ENCODE peak calls at places on chromosome 11, in seven cellular contexts. C is small intestine; S is hippocampal formation; R is stimulated activated CD4-positive, alpha-beta T cell treated with anti-CD3 and anti-CD28 coated beads, TNF-alpha, amount 100 ng/mL, for 48 hours; A is stimulated activated CD8-positive, alpha-beta memory T cell treated with anti-CD3 and anti-CD28 coated beads, Interleukin-2, amount 100 ng/mL, for 48 hours; H is WTC11; F is NCI-H1417. O is an unnamed sample.

GRCh38 chr11:119509969-119510401 is 87.0 kb upstream of the THY1 start:
- DNase-seq in C (no peak), S (no peak), R (no peak), A (peak; percentile 13), H (no peak), F (no peak), O (no peak)

GRCh38 chr11:61290905-61291690 is 4.0 kb downstream of the VWCE start:
- DNase-seq in C (no peak), S (no peak), R (no peak), A (no peak), H (peak; percentile 48), F (no peak), O (no peak)

GRCh38 chr11:61751384-61751783 is 1.1 kb upstream of the MYRF start:
- DNase-seq in C (no peak), S (no peak), R (no peak), A (no peak), H (no peak), F (no peak), O (no peak)

GRCh38 chr11:7851391-7851790 is 54.6 kb upstream of the OR5P2 start:
- DNase-seq in C (no peak), S (no peak), R (no peak), A (no peak), H (no peak), F (no peak), O (no peak)

GRCh38 chr11:109236696-109237095 is 185.3 kb upstream of the C11orf87 start:
- DNase-seq in C (no peak), S (no peak), R (no peak), A (no peak), H (no peak), F (no peak), O (no peak)

GRCh38 chr11:1772270-1773130 is 8.8 kb upstream of the CTSD start:
- DNase-seq in C (peak; percentile 81), S (no peak), R (no peak), A (peak; percentile 43), H (peak; percentile 61), F (peak; percentile 39), O (no peak)

GRCh38 chr11:3939211-3939610 is 83.7 kb downstream of the STIM1 start:
- DNase-seq in C (no peak), S (no peak), R (no peak), A (no peak), H (no peak), F (no peak), O (no peak)

GRCh38 chr11:5505363-5506048 is 4.3 kb downstream of the UBQLN3 start:
- DNase-seq in C (no peak), S (no peak), R (no peak), A (no peak), H (no peak), F (no peak), O (no peak)

GRCh38 chr11:105933666-105934065 is 88.4 kb downstream of the MSANTD4 start:
- DNase-seq in C (no peak), S (no peak), R (no peak), A (no peak), H (no peak), F (no peak), O (no peak)

GRCh38 chr11:64231536-64231935 is 1.2 kb downstream of the DNAJC4 start:
- DNase-seq in C (no peak), S (no peak), R (no peak), A (no peak), H (no peak), F (no peak), O (no peak)

GRCh38 chr11:86064236-86064803 is 4.6 kb downstream of the PICALM start:
- DNase-seq in C (no peak), S (no peak), R (no peak), A (no peak), H (no peak), F (no peak), O (no peak)

GRCh38 chr11:57648791-57649735 is 649 bp downstream of the YPEL4 start:
- DNase-seq in C (no peak), S (no peak), R (no peak), A (no peak), H (peak; percentile 40), F (peak; percentile 37), O (no peak)

GRCh38 chr11:9203715-9204311 is 61.3 kb downstream of the DENND5A start:
- DNase-seq in C (no peak), S (peak; percentile 26), R (no peak), A (no peak), H (peak; percentile 22), F (no peak), O (peak; percentile 78)

GRCh38 chr11:65448074-65448417 is 25.4 kb downstream of the NEAT1 start:
- DNase-seq in C (no peak), S (no peak), R (no peak), A (no peak), H (no peak), F (no peak), O (no peak)

GRCh38 chr11:46270707-46271106 is 6.8 kb upstream of the CREB3L1 start:
- DNase-seq in C (no peak), S (no peak), R (no peak), A (no peak), H (no peak), F (no peak), O (no peak)

GRCh38 chr11:36352919-36353318 is 56.8 kb downstream of the PRR5L start:
- DNase-seq in C (peak; percentile 36), S (no peak), R (peak; percentile 20), A (peak; percentile 24), H (no peak), F (no peak), O (peak; percentile 51)

GRCh38 chr11:81368192-81368591 is 1365.5 kb downstream of the FAM181B start:
- DNase-seq in C (no peak), S (no peak), R (no peak), A (no peak), H (no peak), F (no peak), O (no peak)

GRCh38 chr11:777288-778255 is at the start of gene GATD1:
- DNase-seq in C (peak; percentile 89), S (peak; percentile 86), R (peak; percentile 95), A (peak; percentile 92), H (peak; percentile 94), F (peak; percentile 92), O (peak; percentile 82)

GRCh38 chr11:6472934-6473333 is 807 bp downstream of the TRIM3 start:
- DNase-seq in C (no peak), S (no peak), R (no peak), A (no peak), H (no peak), F (no peak), O (no peak)

GRCh38 chr11:58770627-58771457 is 39.1 kb upstream of the GLYAT start:
- DNase-seq in C (no peak), S (no peak), R (no peak), A (no peak), H (no peak), F (no peak), O (no peak)

GRCh38 chr11:95231126-95231880 is at the start of gene SESN3:
- DNase-seq in C (peak; percentile 100), S (peak; percentile 98), R (peak; percentile 94), A (peak; percentile 96), H (peak; percentile 99), F (peak; percentile 99), O (peak; percentile 99)

GRCh38 chr11:114082767-114083181 is 23.3 kb downstream of the ZBTB16 start:
- DNase-seq in C (no peak), S (no peak), R (no peak), A (no peak), H (no peak), F (no peak), O (no peak)

GRCh38 chr11:122202951-122203456 is 87.0 kb upstream of the BLID start:
- DNase-seq in C (peak; percentile 31), S (peak; percentile 66), R (peak; percentile 17), A (peak; percentile 29), H (peak; percentile 84), F (no peak), O (peak; percentile 85)

GRCh38 chr11:41351825-41352224 is 107.6 kb downstream of the LRRC4C start:
- DNase-seq in C (no peak), S (no peak), R (no peak), A (no peak), H (no peak), F (no peak), O (no peak)

GRCh38 chr11:86812322-86812670 is 12.0 kb downstream of the PRSS23 start:
- DNase-seq in C (no peak), S (no peak), R (no peak), A (no peak), H (no peak), F (no peak), O (no peak)

GRCh38 chr11:84812351-84813083 is 814.6 kb downstream of the DLG2 start:
- DNase-seq in C (no peak), S (no peak), R (no peak), A (no peak), H (no peak), F (no peak), O (no peak)

GRCh38 chr11:76791861-76792260 is 8.7 kb downstream of the TSKU start:
- DNase-seq in C (no peak), S (no peak), R (no peak), A (no peak), H (no peak), F (no peak), O (no peak)

GRCh38 chr11:128890543-128891409 is at the start of gene KCNJ5:
- DNase-seq in C (peak; percentile 24), S (no peak), R (no peak), A (no peak), H (peak; percentile 56), F (peak; percentile 82), O (no peak)

GRCh38 chr11:73159981-73160777 is 18.1 kb upstream of the FCHSD2 start:
- DNase-seq in C (no peak), S (no peak), R (no peak), A (no peak), H (no peak), F (no peak), O (no peak)

GRCh38 chr11:21133722-21134121 is 464.3 kb downstream of the NELL1 start:
- DNase-seq in C (no peak), S (no peak), R (no peak), A (no peak), H (no peak), F (no peak), O (no peak)

GRCh38 chr11:20536784-20537183 is 62.6 kb upstream of the SLC6A5 start:
- DNase-seq in C (no peak), S (no peak), R (no peak), A (no peak), H (no peak), F (no peak), O (no peak)

GRCh38 chr11:61787928-61788491 is 4.4 kb downstream of the TMEM258 start:
- DNase-seq in C (peak; percentile 65), S (peak; percentile 62), R (no peak), A (no peak), H (peak; percentile 66), F (no peak), O (peak; percentile 91)

GRCh38 chr11:86596861-86597632 is 75.4 kb downstream of the ME3 start:
- DNase-seq in C (no peak), S (no peak), R (no peak), A (no peak), H (no peak), F (no peak), O (no peak)

GRCh38 chr11:128451651-128452470 is 135.5 kb downstream of the ETS1 start:
- DNase-seq in C (no peak), S (peak; percentile 82), R (no peak), A (no peak), H (no peak), F (no peak), O (peak; percentile 84)

GRCh38 chr11:33557201-33557600 is 143.4 kb downstream of the C11orf91 start:
- DNase-seq in C (no peak), S (no peak), R (no peak), A (no peak), H (no peak), F (no peak), O (no peak)

GRCh38 chr11:46697303-46697702 is 3.1 kb downstream of the ARHGAP1 start:
- DNase-seq in C (no peak), S (peak; percentile 58), R (no peak), A (no peak), H (no peak), F (peak; percentile 38), O (peak; percentile 76)

GRCh38 chr11:119641991-119642745 is 86.8 kb downstream of the NECTIN1 start:
- DNase-seq in C (peak; percentile 47), S (no peak), R (peak; percentile 13), A (no peak), H (no peak), F (no peak), O (no peak)

GRCh38 chr11:11171854-11172253 is 181.2 kb downstream of the CSNK2A3 start:
- DNase-seq in C (peak; percentile 54), S (no peak), R (no peak), A (no peak), H (no peak), F (no peak), O (no peak)